ENCODE peak calls at places on chromosomes 2 and 18, in seven cellular contexts. U is kidney tubule cell; J is iris pigment epithelial cell; X is NCI-H1092; Z is AG09309; G is stimulated activated CD8-positive, alpha-beta memory T cell treated with anti-CD3 and anti-CD28 coated beads, Interleukin-7, amount 100 ng/mL, for 1 hour; F is upper lobe of right lung. A is an unnamed sample.

GRCh38 chr18:78390348-78390929 is 589.2 kb upstream of the SALL3 start:
- DNase-seq in X (no peak), F (no peak), U (peak), Z (no peak), J (no peak), G (no peak), A (no peak)

GRCh38 chr2:10995366-10995970 is 83.7 kb downstream of the KCNF1 start:
- DNase-seq in X (no peak), Z (no peak), U (no peak), F (peak), G (no peak), J (no peak), A (no peak)

GRCh38 chr18:76979111-76979751 is 153.4 kb downstream of the MBP start:
- DNase-seq in G (no peak), F (no peak), X (no peak), Z (no peak), U (no peak), J (no peak), A (no peak)

GRCh38 chr2:152062130-152063091 is 36.4 kb downstream of the CACNB4 start:
- DNase-seq in F (no peak), U (peak), J (peak), G (no peak), Z (peak), X (no peak), A (no peak)

GRCh38 chr2:72204782-72205545 is 57.3 kb upstream of the CYP26B1 start:
- DNase-seq in G (no peak), Z (no peak), J (peak), X (no peak), F (no peak), U (no peak), A (no peak)

GRCh38 chr2:239727776-239728600 is 297.2 kb downstream of the NDUFA10 start:
- DNase-seq in J (no peak), F (peak), G (no peak), Z (no peak), X (no peak), U (no peak), A (no peak)

GRCh38 chr2:3476386-3477033 is 42.8 kb downstream of the ADI1 start:
- DNase-seq in Z (no peak), J (peak), U (no peak), X (no peak), F (no peak), G (no peak), A (no peak)

GRCh38 chr2:190379249-190379964 is 28.7 kb upstream of the MFSD6 start:
- DNase-seq in J (no peak), G (no peak), Z (no peak), X (no peak), F (peak), U (no peak), A (no peak)

GRCh38 chr2:118242216-118242615 is 153.9 kb downstream of the INSIG2 start:
- DNase-seq in Z (no peak), J (no peak), G (no peak), F (no peak), X (no peak), U (peak), A (no peak)

GRCh38 chr2:11305958-11306357 is 38.5 kb downstream of the ROCK2 start:
- DNase-seq in Z (peak), F (no peak), J (peak), G (no peak), U (peak), X (no peak), A (no peak)

GRCh38 chr2:74267068-74267467 is 68.7 kb downstream of the MTHFD2 start:
- DNase-seq in U (peak), F (no peak), X (no peak), G (no peak), Z (no peak), J (no peak), A (peak)

GRCh38 chr2:133837441-133838090 is 269.3 kb upstream of the NCKAP5 start:
- DNase-seq in J (no peak), F (no peak), Z (no peak), U (peak), X (no peak), G (no peak), A (no peak)

GRCh38 chr2:117774716-117775115 is 39.8 kb upstream of the DDX18 start:
- DNase-seq in Z (no peak), X (no peak), F (no peak), U (no peak), G (no peak), J (no peak), A (no peak)

GRCh38 chr2:71578665-71579371 is 125.5 kb downstream of the DYSF start:
- DNase-seq in J (no peak), Z (peak), X (no peak), F (no peak), U (no peak), G (no peak), A (no peak)

A was measured in left colon.